ENCODE peak calls at places on chromosomes 5 and 9, in nine cellular contexts. One of them, this sample, is unnamed.

GRCh38 chr5:154526231-154527226 is 48.5 kb upstream of the HAND1 start:
- DNase-seq in lung microvascular endothelial cell: no peak
- DNase-seq in nucleus accumbens: no peak
- DNase-seq in WTC11: no peak
- DNase-seq in aorta: no peak
- DNase-seq in NCI-H1417: no peak
- DNase-seq in fibroblast of mammary gland: no peak
- DNase-seq in ovary: no peak
- DNase-seq in activated naive CD8-positive, alpha-beta T cell treated with anti-CD3 and anti-CD28 coated beads, Interleukin-2, amount 50 U/mL, for 24 hours: no peak
- DNase-seq in this sample: no peak

GRCh38 chr9:27784999-27785713 is 211.9 kb upstream of the C9orf72 start:
- DNase-seq in lung microvascular endothelial cell: no peak
- DNase-seq in nucleus accumbens: no peak
- DNase-seq in WTC11: no peak
- DNase-seq in aorta: no peak
- DNase-seq in NCI-H1417: no peak
- DNase-seq in fibroblast of mammary gland: no peak
- DNase-seq in ovary: no peak
- DNase-seq in activated naive CD8-positive, alpha-beta T cell treated with anti-CD3 and anti-CD28 coated beads, Interleukin-2, amount 50 U/mL, for 24 hours: peak
- DNase-seq in this sample: no peak

GRCh38 chr5:73263001-73263710 is 90.2 kb downstream of the TMEM174 start:
- DNase-seq in lung microvascular endothelial cell: no peak
- DNase-seq in nucleus accumbens: no peak
- DNase-seq in WTC11: no peak
- DNase-seq in aorta: no peak
- DNase-seq in NCI-H1417: no peak
- DNase-seq in fibroblast of mammary gland: no peak
- DNase-seq in ovary: no peak
- DNase-seq in activated naive CD8-positive, alpha-beta T cell treated with anti-CD3 and anti-CD28 coated beads, Interleukin-2, amount 50 U/mL, for 24 hours: no peak
- DNase-seq in this sample: no peak

GRCh38 chr9:120730661-120731514 is 16.6 kb upstream of the MEGF9 start:
- DNase-seq in lung microvascular endothelial cell: peak
- DNase-seq in nucleus accumbens: no peak
- DNase-seq in WTC11: no peak
- DNase-seq in aorta: peak
- DNase-seq in NCI-H1417: peak
- DNase-seq in fibroblast of mammary gland: peak
- DNase-seq in ovary: no peak
- DNase-seq in activated naive CD8-positive, alpha-beta T cell treated with anti-CD3 and anti-CD28 coated beads, Interleukin-2, amount 50 U/mL, for 24 hours: no peak
- DNase-seq in this sample: peak

GRCh38 chr5:5025774-5026406 is 114.2 kb upstream of the ADAMTS16 start:
- DNase-seq in lung microvascular endothelial cell: no peak
- DNase-seq in nucleus accumbens: no peak
- DNase-seq in WTC11: no peak
- DNase-seq in aorta: no peak
- DNase-seq in NCI-H1417: peak
- DNase-seq in fibroblast of mammary gland: peak
- DNase-seq in ovary: no peak
- DNase-seq in activated naive CD8-positive, alpha-beta T cell treated with anti-CD3 and anti-CD28 coated beads, Interleukin-2, amount 50 U/mL, for 24 hours: no peak
- DNase-seq in this sample: peak

GRCh38 chr9:105066265-105066865 is 138.4 kb upstream of the ABCA1 start:
- DNase-seq in lung microvascular endothelial cell: no peak
- DNase-seq in nucleus accumbens: no peak
- DNase-seq in WTC11: no peak
- DNase-seq in aorta: peak
- DNase-seq in NCI-H1417: no peak
- DNase-seq in fibroblast of mammary gland: no peak
- DNase-seq in ovary: no peak
- DNase-seq in activated naive CD8-positive, alpha-beta T cell treated with anti-CD3 and anti-CD28 coated beads, Interleukin-2, amount 50 U/mL, for 24 hours: no peak
- DNase-seq in this sample: no peak

GRCh38 chr5:139138790-139139189 is 59.4 kb downstream of the SIL1 start:
- DNase-seq in lung microvascular endothelial cell: peak
- DNase-seq in nucleus accumbens: no peak
- DNase-seq in WTC11: no peak
- DNase-seq in aorta: peak
- DNase-seq in NCI-H1417: no peak
- DNase-seq in fibroblast of mammary gland: peak
- DNase-seq in ovary: no peak
- DNase-seq in activated naive CD8-positive, alpha-beta T cell treated with anti-CD3 and anti-CD28 coated beads, Interleukin-2, amount 50 U/mL, for 24 hours: no peak
- DNase-seq in this sample: peak

GRCh38 chr5:116576043-116576713 is 1.6 kb upstream of the SEMA6A start:
- DNase-seq in lung microvascular endothelial cell: peak
- DNase-seq in nucleus accumbens: peak
- DNase-seq in WTC11: peak
- DNase-seq in aorta: peak
- DNase-seq in NCI-H1417: no peak
- DNase-seq in fibroblast of mammary gland: peak
- DNase-seq in ovary: peak
- DNase-seq in activated naive CD8-positive, alpha-beta T cell treated with anti-CD3 and anti-CD28 coated beads, Interleukin-2, amount 50 U/mL, for 24 hours: peak
- DNase-seq in this sample: no peak

GRCh38 chr5:140988036-140988997 is 22.0 kb downstream of the PCDHAC2 start:
- DNase-seq in lung microvascular endothelial cell: no peak
- DNase-seq in nucleus accumbens: no peak
- DNase-seq in WTC11: no peak
- DNase-seq in aorta: no peak
- DNase-seq in NCI-H1417: no peak
- DNase-seq in fibroblast of mammary gland: no peak
- DNase-seq in ovary: no peak
- DNase-seq in activated naive CD8-positive, alpha-beta T cell treated with anti-CD3 and anti-CD28 coated beads, Interleukin-2, amount 50 U/mL, for 24 hours: no peak
- DNase-seq in this sample: peak

GRCh38 chr5:38800044-38800443 is 45.8 kb upstream of the OSMR start:
- DNase-seq in lung microvascular endothelial cell: no peak
- DNase-seq in nucleus accumbens: no peak
- DNase-seq in WTC11: no peak
- DNase-seq in aorta: no peak
- DNase-seq in NCI-H1417: no peak
- DNase-seq in fibroblast of mammary gland: no peak
- DNase-seq in ovary: no peak
- DNase-seq in activated naive CD8-positive, alpha-beta T cell treated with anti-CD3 and anti-CD28 coated beads, Interleukin-2, amount 50 U/mL, for 24 hours: no peak
- DNase-seq in this sample: no peak

GRCh38 chr5:151696470-151697061 is 9.9 kb upstream of the SPARC start:
- DNase-seq in lung microvascular endothelial cell: no peak
- DNase-seq in nucleus accumbens: peak
- DNase-seq in WTC11: peak
- DNase-seq in aorta: peak
- DNase-seq in NCI-H1417: no peak
- DNase-seq in fibroblast of mammary gland: peak
- DNase-seq in ovary: peak
- DNase-seq in activated naive CD8-positive, alpha-beta T cell treated with anti-CD3 and anti-CD28 coated beads, Interleukin-2, amount 50 U/mL, for 24 hours: no peak
- DNase-seq in this sample: no peak

GRCh38 chr9:2116073-2116472 is 100.9 kb downstream of the SMARCA2 start:
- DNase-seq in lung microvascular endothelial cell: peak
- DNase-seq in nucleus accumbens: no peak
- DNase-seq in WTC11: peak
- DNase-seq in aorta: no peak
- DNase-seq in NCI-H1417: no peak
- DNase-seq in fibroblast of mammary gland: peak
- DNase-seq in ovary: no peak
- DNase-seq in activated naive CD8-positive, alpha-beta T cell treated with anti-CD3 and anti-CD28 coated beads, Interleukin-2, amount 50 U/mL, for 24 hours: peak
- DNase-seq in this sample: peak

GRCh38 chr9:127950513-127951210 is 13.0 kb upstream of the DPM2 start:
- DNase-seq in lung microvascular endothelial cell: peak
- DNase-seq in nucleus accumbens: peak
- DNase-seq in WTC11: no peak
- DNase-seq in aorta: no peak
- DNase-seq in NCI-H1417: no peak
- DNase-seq in fibroblast of mammary gland: no peak
- DNase-seq in ovary: no peak
- DNase-seq in activated naive CD8-positive, alpha-beta T cell treated with anti-CD3 and anti-CD28 coated beads, Interleukin-2, amount 50 U/mL, for 24 hours: no peak
- DNase-seq in this sample: no peak

GRCh38 chr5:96582343-96582742 is 79.8 kb upstream of the CAST start:
- DNase-seq in lung microvascular endothelial cell: peak
- DNase-seq in nucleus accumbens: no peak
- DNase-seq in WTC11: no peak
- DNase-seq in aorta: no peak
- DNase-seq in NCI-H1417: peak
- DNase-seq in fibroblast of mammary gland: peak
- DNase-seq in ovary: no peak
- DNase-seq in activated naive CD8-positive, alpha-beta T cell treated with anti-CD3 and anti-CD28 coated beads, Interleukin-2, amount 50 U/mL, for 24 hours: no peak
- DNase-seq in this sample: peak

GRCh38 chr5:58064799-58065198 is 395.1 kb downstream of the PLK2 start:
- DNase-seq in lung microvascular endothelial cell: no peak
- DNase-seq in nucleus accumbens: no peak
- DNase-seq in WTC11: no peak
- DNase-seq in aorta: no peak
- DNase-seq in NCI-H1417: peak
- DNase-seq in fibroblast of mammary gland: peak
- DNase-seq in ovary: no peak
- DNase-seq in activated naive CD8-positive, alpha-beta T cell treated with anti-CD3 and anti-CD28 coated beads, Interleukin-2, amount 50 U/mL, for 24 hours: no peak
- DNase-seq in this sample: peak

GRCh38 chr5:88787856-88788255 is 95.1 kb downstream of the MEF2C start:
- DNase-seq in lung microvascular endothelial cell: no peak
- DNase-seq in nucleus accumbens: no peak
- DNase-seq in WTC11: no peak
- DNase-seq in aorta: peak
- DNase-seq in NCI-H1417: no peak
- DNase-seq in fibroblast of mammary gland: no peak
- DNase-seq in ovary: no peak
- DNase-seq in activated naive CD8-positive, alpha-beta T cell treated with anti-CD3 and anti-CD28 coated beads, Interleukin-2, amount 50 U/mL, for 24 hours: no peak
- DNase-seq in this sample: no peak

GRCh38 chr9:6382681-6383080 is 30.3 kb upstream of the UHRF2 start:
- DNase-seq in lung microvascular endothelial cell: no peak
- DNase-seq in nucleus accumbens: no peak
- DNase-seq in WTC11: no peak
- DNase-seq in aorta: no peak
- DNase-seq in NCI-H1417: no peak
- DNase-seq in fibroblast of mammary gland: peak
- DNase-seq in ovary: no peak
- DNase-seq in activated naive CD8-positive, alpha-beta T cell treated with anti-CD3 and anti-CD28 coated beads, Interleukin-2, amount 50 U/mL, for 24 hours: no peak
- DNase-seq in this sample: no peak

GRCh38 chr5:127925916-127926315 is 157.7 kb upstream of the SLC12A2 start:
- DNase-seq in lung microvascular endothelial cell: no peak
- DNase-seq in nucleus accumbens: no peak
- DNase-seq in WTC11: no peak
- DNase-seq in aorta: no peak
- DNase-seq in NCI-H1417: peak
- DNase-seq in fibroblast of mammary gland: peak
- DNase-seq in ovary: no peak
- DNase-seq in activated naive CD8-positive, alpha-beta T cell treated with anti-CD3 and anti-CD28 coated beads, Interleukin-2, amount 50 U/mL, for 24 hours: no peak
- DNase-seq in this sample: peak

GRCh38 chr5:132392978-132393825 is 23.7 kb downstream of the SLC22A5 start:
- DNase-seq in lung microvascular endothelial cell: no peak
- DNase-seq in nucleus accumbens: no peak
- DNase-seq in WTC11: no peak
- DNase-seq in aorta: no peak
- DNase-seq in NCI-H1417: no peak
- DNase-seq in fibroblast of mammary gland: no peak
- DNase-seq in ovary: no peak
- DNase-seq in activated naive CD8-positive, alpha-beta T cell treated with anti-CD3 and anti-CD28 coated beads, Interleukin-2, amount 50 U/mL, for 24 hours: no peak
- DNase-seq in this sample: no peak

GRCh38 chr5:75037106-75037505 is 15.3 kb downstream of the GCNT4 start:
- DNase-seq in lung microvascular endothelial cell: no peak
- DNase-seq in nucleus accumbens: no peak
- DNase-seq in WTC11: no peak
- DNase-seq in aorta: no peak
- DNase-seq in NCI-H1417: peak
- DNase-seq in fibroblast of mammary gland: peak
- DNase-seq in ovary: no peak
- DNase-seq in activated naive CD8-positive, alpha-beta T cell treated with anti-CD3 and anti-CD28 coated beads, Interleukin-2, amount 50 U/mL, for 24 hours: peak
- DNase-seq in this sample: no peak

GRCh38 chr5:65209341-65209740 is 272.4 kb downstream of the ADAMTS6 start:
- DNase-seq in lung microvascular endothelial cell: no peak
- DNase-seq in nucleus accumbens: no peak
- DNase-seq in WTC11: no peak
- DNase-seq in aorta: no peak
- DNase-seq in NCI-H1417: no peak
- DNase-seq in fibroblast of mammary gland: peak
- DNase-seq in ovary: no peak
- DNase-seq in activated naive CD8-positive, alpha-beta T cell treated with anti-CD3 and anti-CD28 coated beads, Interleukin-2, amount 50 U/mL, for 24 hours: no peak
- DNase-seq in this sample: no peak

GRCh38 chr5:154197801-154198461 is 7.4 kb downstream of the GALNT10 start:
- DNase-seq in lung microvascular endothelial cell: peak
- DNase-seq in nucleus accumbens: no peak
- DNase-seq in WTC11: no peak
- DNase-seq in aorta: no peak
- DNase-seq in NCI-H1417: peak
- DNase-seq in fibroblast of mammary gland: peak
- DNase-seq in ovary: no peak
- DNase-seq in activated naive CD8-positive, alpha-beta T cell treated with anti-CD3 and anti-CD28 coated beads, Interleukin-2, amount 50 U/mL, for 24 hours: peak
- DNase-seq in this sample: no peak

GRCh38 chr5:166672431-166672830 is 1619.0 kb upstream of the WWC1 start:
- DNase-seq in lung microvascular endothelial cell: no peak
- DNase-seq in nucleus accumbens: no peak
- DNase-seq in WTC11: no peak
- DNase-seq in aorta: no peak
- DNase-seq in NCI-H1417: no peak
- DNase-seq in fibroblast of mammary gland: no peak
- DNase-seq in ovary: no peak
- DNase-seq in activated naive CD8-positive, alpha-beta T cell treated with anti-CD3 and anti-CD28 coated beads, Interleukin-2, amount 50 U/mL, for 24 hours: no peak
- DNase-seq in this sample: no peak

GRCh38 chr5:33933723-33934544 is 2.3 kb upstream of the RXFP3 start:
- DNase-seq in lung microvascular endothelial cell: no peak
- DNase-seq in nucleus accumbens: no peak
- DNase-seq in WTC11: no peak
- DNase-seq in aorta: no peak
- DNase-seq in NCI-H1417: no peak
- DNase-seq in fibroblast of mammary gland: peak
- DNase-seq in ovary: no peak
- DNase-seq in activated naive CD8-positive, alpha-beta T cell treated with anti-CD3 and anti-CD28 coated beads, Interleukin-2, amount 50 U/mL, for 24 hours: no peak
- DNase-seq in this sample: no peak

This sample was measured in NCI-H69.